ENCODE peak calls at places on chromosomes 2 and 18, in six cellular contexts. One of them, this sample, is unnamed.
A peak's percentile ranks its signal among the peaks of the same experiment; 100 is the strongest.

GRCh38 chr2:53268086-53268485 is 499.5 kb upstream of the CHAC2 start:
- DNase-seq in kidney: no peak
- DNase-seq in hepatocyte: no peak
- DNase-seq in progenitor cell of endocrine pancreas: no peak
- DNase-seq in foreskin fibroblast: no peak
- DNase-seq in thoracic aorta: no peak
- DNase-seq in this sample: no peak

GRCh38 chr2:129798301-129798581 is 181.2 kb upstream of the RAB6C start:
- DNase-seq in progenitor cell of endocrine pancreas: no peak
- DNase-seq in kidney: no peak
- DNase-seq in hepatocyte: no peak
- DNase-seq in thoracic aorta: no peak
- DNase-seq in foreskin fibroblast: no peak
- DNase-seq in this sample: no peak

GRCh38 chr2:141455211-141455826 is 675.5 kb downstream of the LRP1B start:
- DNase-seq in hepatocyte: no peak
- DNase-seq in foreskin fibroblast: no peak
- DNase-seq in progenitor cell of endocrine pancreas: no peak
- DNase-seq in thoracic aorta: no peak
- DNase-seq in kidney: no peak
- DNase-seq in this sample: no peak

GRCh38 chr2:161136696-161137324 is 23.4 kb upstream of the TANK start:
- DNase-seq in thoracic aorta: no peak
- DNase-seq in foreskin fibroblast: peak; percentile 36
- DNase-seq in hepatocyte: no peak
- DNase-seq in progenitor cell of endocrine pancreas: no peak
- DNase-seq in kidney: no peak
- DNase-seq in this sample: peak; percentile 26

GRCh38 chr2:21118302-21118920 is 5.4 kb upstream of the TDRD15 start:
- DNase-seq in progenitor cell of endocrine pancreas: no peak
- DNase-seq in thoracic aorta: no peak
- DNase-seq in kidney: no peak
- DNase-seq in hepatocyte: peak; percentile 49
- DNase-seq in foreskin fibroblast: peak; percentile 10
- DNase-seq in this sample: no peak

GRCh38 chr2:86218124-86218523 is 18.9 kb downstream of the MRPL35 start:
- DNase-seq in progenitor cell of endocrine pancreas: no peak
- DNase-seq in hepatocyte: no peak
- DNase-seq in foreskin fibroblast: no peak
- DNase-seq in thoracic aorta: no peak
- DNase-seq in kidney: no peak
- DNase-seq in this sample: no peak

GRCh38 chr2:221554769-221555510 is 17.2 kb downstream of the EPHA4 start:
- DNase-seq in foreskin fibroblast: peak; percentile 44
- DNase-seq in thoracic aorta: no peak
- DNase-seq in hepatocyte: no peak
- DNase-seq in progenitor cell of endocrine pancreas: no peak
- DNase-seq in kidney: no peak
- DNase-seq in this sample: no peak

GRCh38 chr2:144513388-144514100 is 6.4 kb downstream of the ZEB2 start:
- DNase-seq in foreskin fibroblast: peak; percentile 83
- DNase-seq in progenitor cell of endocrine pancreas: no peak
- DNase-seq in thoracic aorta: no peak
- DNase-seq in kidney: peak; percentile 63
- DNase-seq in hepatocyte: peak; percentile 47
- DNase-seq in this sample: no peak

GRCh38 chr2:1841903-1842791 is 97.8 kb upstream of the PXDN start:
- DNase-seq in progenitor cell of endocrine pancreas: no peak
- DNase-seq in foreskin fibroblast: no peak
- DNase-seq in kidney: no peak
- DNase-seq in hepatocyte: no peak
- DNase-seq in thoracic aorta: no peak
- DNase-seq in this sample: no peak

GRCh38 chr2:122794100-122794499 is 1038.6 kb downstream of the TSN start:
- DNase-seq in foreskin fibroblast: no peak
- DNase-seq in progenitor cell of endocrine pancreas: no peak
- DNase-seq in kidney: no peak
- DNase-seq in hepatocyte: no peak
- DNase-seq in thoracic aorta: no peak
- DNase-seq in this sample: no peak

GRCh38 chr2:69253893-69254292 is 133.1 kb downstream of the GFPT1 start:
- DNase-seq in progenitor cell of endocrine pancreas: no peak
- DNase-seq in thoracic aorta: no peak
- DNase-seq in kidney: no peak
- DNase-seq in foreskin fibroblast: peak; percentile 93
- DNase-seq in hepatocyte: peak; percentile 57
- DNase-seq in this sample: no peak

GRCh38 chr18:9285604-9286003 is 49.0 kb upstream of the TWSG1 start:
- DNase-seq in thoracic aorta: no peak
- DNase-seq in foreskin fibroblast: no peak
- DNase-seq in kidney: no peak
- DNase-seq in hepatocyte: no peak
- DNase-seq in progenitor cell of endocrine pancreas: no peak
- DNase-seq in this sample: no peak

DNA sequence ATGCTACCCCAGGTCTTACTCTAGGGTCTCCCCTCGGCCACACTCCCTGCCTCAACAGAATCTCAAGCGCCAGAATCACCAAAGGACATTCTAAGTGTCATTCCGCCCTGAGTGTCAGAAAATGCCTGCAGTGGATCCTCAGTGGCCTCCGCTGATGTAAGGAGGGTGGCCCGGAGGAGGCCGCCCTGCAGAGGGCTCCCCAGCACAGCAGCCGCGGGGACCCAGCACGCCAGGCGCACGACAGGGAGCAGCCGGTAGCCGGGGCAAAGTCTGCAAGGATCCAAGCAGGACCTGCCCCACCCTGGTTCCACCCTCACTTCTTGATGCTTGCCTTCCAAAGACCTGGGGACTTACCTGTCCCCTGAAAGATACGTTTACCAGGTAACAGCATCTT is 54.2 kb upstream of the ID2 start:
- DNase-seq in thoracic aorta: no peak
- DNase-seq in hepatocyte: peak; percentile 90
- DNase-seq in kidney: no peak
- DNase-seq in foreskin fibroblast: no peak
- DNase-seq in progenitor cell of endocrine pancreas: no peak
- DNase-seq in this sample: peak; percentile 80
- TF ChIP-seq CTCF in thoracic aorta: no peak
- TF ChIP-seq CTCF in hepatocyte: peak; percentile 30
- TF ChIP-seq CTCF in kidney: no peak
- TF ChIP-seq CTCF in foreskin fibroblast: no peak
- TF ChIP-seq CTCF in progenitor cell of endocrine pancreas: no peak
- TF ChIP-seq CTCF in this sample: peak; percentile 32

GRCh38 chr2:63124850-63125249 is 74.2 kb downstream of the OTX1 start:
- DNase-seq in hepatocyte: no peak
- DNase-seq in foreskin fibroblast: no peak
- DNase-seq in progenitor cell of endocrine pancreas: no peak
- DNase-seq in thoracic aorta: no peak
- DNase-seq in kidney: no peak
- DNase-seq in this sample: no peak
- TF ChIP-seq CTCF in hepatocyte: no peak
- TF ChIP-seq CTCF in foreskin fibroblast: no peak
- TF ChIP-seq CTCF in progenitor cell of endocrine pancreas: no peak
- TF ChIP-seq CTCF in thoracic aorta: no peak
- TF ChIP-seq CTCF in kidney: no peak
- TF ChIP-seq CTCF in this sample: no peak

GRCh38 chr2:68060652-68061051 is 2.2 kb downstream of the C1D start:
- DNase-seq in kidney: no peak
- DNase-seq in foreskin fibroblast: no peak
- DNase-seq in progenitor cell of endocrine pancreas: no peak
- DNase-seq in thoracic aorta: no peak
- DNase-seq in hepatocyte: no peak
- DNase-seq in this sample: no peak

GRCh38 chr2:68052717-68053422 is 9.9 kb downstream of the C1D start:
- DNase-seq in kidney: no peak
- DNase-seq in foreskin fibroblast: no peak
- DNase-seq in thoracic aorta: no peak
- DNase-seq in hepatocyte: no peak
- DNase-seq in progenitor cell of endocrine pancreas: no peak
- DNase-seq in this sample: no peak

GRCh38 chr2:68059769-68060525 is 2.9 kb downstream of the C1D start:
- DNase-seq in hepatocyte: no peak
- DNase-seq in foreskin fibroblast: peak; percentile 55
- DNase-seq in progenitor cell of endocrine pancreas: no peak
- DNase-seq in thoracic aorta: no peak
- DNase-seq in kidney: no peak
- DNase-seq in this sample: no peak

GRCh38 chr2:68062680-68063387 is at the start of gene C1D:
- DNase-seq in hepatocyte: peak; percentile 97
- DNase-seq in thoracic aorta: peak; percentile 85
- DNase-seq in kidney: peak; percentile 97
- DNase-seq in progenitor cell of endocrine pancreas: peak; percentile 85
- DNase-seq in foreskin fibroblast: peak; percentile 97
- DNase-seq in this sample: peak; percentile 93

DNA sequence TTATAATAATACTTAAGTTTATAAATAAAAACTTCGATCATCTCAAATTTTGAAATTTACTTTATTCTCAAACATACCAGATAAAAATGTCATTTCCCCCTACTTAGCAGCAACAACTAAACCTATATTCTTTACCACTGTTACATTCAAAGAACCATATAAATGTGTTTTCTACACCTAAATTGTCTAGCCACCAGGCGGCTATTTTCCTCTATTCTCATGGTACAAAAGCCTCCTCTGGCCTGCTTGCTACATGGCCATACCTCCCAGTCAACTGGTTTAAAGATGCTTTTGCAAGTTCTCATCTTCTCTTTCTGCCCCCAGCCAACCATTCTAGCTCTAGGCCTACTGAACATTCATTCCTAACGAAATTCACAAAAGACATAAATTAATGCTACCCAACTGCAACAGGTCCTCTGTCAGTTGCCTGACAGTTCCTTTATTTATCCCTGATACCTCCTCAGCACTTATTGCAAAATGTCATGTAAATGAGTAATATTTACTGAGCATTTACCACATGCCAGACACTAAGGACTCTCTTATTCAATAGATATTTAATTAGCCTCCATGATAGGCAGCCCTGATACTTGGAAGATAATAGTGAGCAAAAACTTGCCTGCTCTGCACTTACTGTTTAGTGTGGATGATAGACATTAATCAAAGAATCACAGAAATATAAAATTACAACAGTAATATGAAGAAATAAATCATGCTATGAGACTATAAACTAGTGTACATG is 5.0 kb downstream of the C1D start:
- DNase-seq in hepatocyte: no peak
- DNase-seq in foreskin fibroblast: no peak
- DNase-seq in thoracic aorta: no peak
- DNase-seq in kidney: no peak
- DNase-seq in progenitor cell of endocrine pancreas: no peak
- DNase-seq in this sample: no peak
- TF ChIP-seq CTCF in hepatocyte: no peak
- TF ChIP-seq CTCF in foreskin fibroblast: no peak
- TF ChIP-seq CTCF in thoracic aorta: no peak
- TF ChIP-seq CTCF in kidney: no peak
- TF ChIP-seq CTCF in progenitor cell of endocrine pancreas: no peak
- TF ChIP-seq CTCF in this sample: no peak

GRCh38 chr18:74291771-74292540 is at the start of gene CYB5A:
- DNase-seq in foreskin fibroblast: peak; percentile 99
- DNase-seq in thoracic aorta: peak; percentile 89
- DNase-seq in progenitor cell of endocrine pancreas: peak; percentile 99
- DNase-seq in kidney: peak; percentile 99
- DNase-seq in hepatocyte: peak; percentile 98
- DNase-seq in this sample: peak; percentile 98
- TF ChIP-seq CTCF in foreskin fibroblast: no peak
- TF ChIP-seq CTCF in thoracic aorta: peak; percentile 13
- TF ChIP-seq CTCF in progenitor cell of endocrine pancreas: peak; percentile 7
- TF ChIP-seq CTCF in kidney: no peak
- TF ChIP-seq CTCF in hepatocyte: no peak
- TF ChIP-seq CTCF in this sample: no peak

GRCh38 chr2:64456298-64456697 is 2.3 kb downstream of the LGALSL start:
- DNase-seq in hepatocyte: no peak
- DNase-seq in progenitor cell of endocrine pancreas: no peak
- DNase-seq in kidney: no peak
- DNase-seq in thoracic aorta: no peak
- DNase-seq in foreskin fibroblast: no peak
- DNase-seq in this sample: no peak
- TF ChIP-seq CTCF in hepatocyte: no peak
- TF ChIP-seq CTCF in progenitor cell of endocrine pancreas: no peak
- TF ChIP-seq CTCF in kidney: no peak
- TF ChIP-seq CTCF in thoracic aorta: no peak
- TF ChIP-seq CTCF in foreskin fibroblast: no peak
- TF ChIP-seq CTCF in this sample: no peak